ENCODE peak calls at places on chromosomes 13 and 19, in four cellular contexts. C, E, T and U are unnamed samples.

GRCh38 chr19:39412867-39413268 is 399 bp downstream of the PLEKHG2 start:
- DNase-seq in C (no peak), E (no peak), T (no peak), U (no peak)

GRCh38 chr19:1223018-1223855 is 14.6 kb downstream of the CBARP start:
- DNase-seq in C (peak; percentile 40), T (no peak), E (no peak), U (no peak)

GRCh38 chr13:46288570-46289259 is 77.0 kb downstream of the LRRC63 start:
- DNase-seq in T (peak; percentile 8), C (no peak), E (peak; percentile 75), U (no peak)

GRCh38 chr19:42386974-42387707 is 3.0 kb downstream of the CNFN start:
- DNase-seq in C (peak; percentile 79), E (peak; percentile 59), T (peak; percentile 100), U (no peak)

GRCh38 chr13:74026753-74027152 is 107.5 kb downstream of the KLF12 start:
- DNase-seq in E (peak; percentile 73), C (peak; percentile 56), T (no peak), U (no peak)

GRCh38 chr13:50788551-50788950 is 54.9 kb downstream of the DLEU7 start:
- DNase-seq in T (no peak), C (no peak), E (no peak), U (no peak)

GRCh38 chr19:54151362-54152035 is 8.0 kb downstream of the LENG1 start:
- DNase-seq in C (no peak), E (no peak), T (no peak), U (no peak)

GRCh38 chr19:28403698-28404099 is 809.3 kb downstream of the UQCRFS1 start:
- DNase-seq in T (no peak), E (no peak), C (no peak), U (no peak)

GRCh38 chr13:85737952-85738351 is 61.3 kb downstream of the SLITRK6 start:
- DNase-seq in C (no peak), T (no peak), E (no peak), U (no peak)